ENCODE peak calls at places on chromosomes 3 and 15, in five cellular contexts. E is HCT116, H is lower lobe of right lung, Q is cardiac fibroblast, B is epithelial cell of esophagus. G is an unnamed sample.

GRCh38 chr3:127997016-127997415 is 55.2 kb upstream of the SEC61A1 start:
- DNase-seq in E (no peak), H (no peak), Q (no peak), B (no peak), G (no peak)

GRCh38 chr3:22585504-22585903 is 617.6 kb upstream of the UBE2E2 start:
- DNase-seq in E (no peak), H (no peak), Q (no peak), B (peak), G (no peak)

GRCh38 chr15:33638439-33638838 is 327.7 kb downstream of the RYR3 start:
- DNase-seq in E (no peak), H (no peak), Q (no peak), B (no peak), G (no peak)

GRCh38 chr3:96813134-96813819 is 1.1 kb upstream of the EPHA6 start:
- DNase-seq in E (no peak), H (peak), Q (peak), B (peak), G (peak)

GRCh38 chr3:101674518-101674917 is 2.4 kb downstream of the ZBTB11 start:
- DNase-seq in E (no peak), H (no peak), Q (no peak), B (no peak), G (no peak)

GRCh38 chr3:141303481-141304223 is 64.7 kb upstream of the ZBTB38 start:
- DNase-seq in E (peak), H (no peak), Q (peak), B (peak), G (peak)

GRCh38 chr15:37088436-37088835 is 11.9 kb downstream of the MEIS2 start:
- DNase-seq in E (no peak), H (no peak), Q (no peak), B (no peak), G (no peak)

GRCh38 chr3:120693439-120694172 is 11.6 kb upstream of the HGD start:
- DNase-seq in E (no peak), H (no peak), Q (peak), B (peak), G (no peak)

GRCh38 chr3:122458992-122459391 is 43.1 kb upstream of the WDR5B start:
- DNase-seq in E (peak), H (no peak), Q (peak), B (peak), G (peak)

GRCh38 chr15:93619597-93619996 is 530.6 kb upstream of the RGMA start:
- DNase-seq in E (no peak), H (no peak), Q (no peak), B (no peak), G (no peak)

GRCh38 chr3:101687142-101687931 is 819 bp upstream of the RPL24 start:
- DNase-seq in E (no peak), H (no peak), Q (no peak), B (peak), G (no peak)

GRCh38 chr3:183298708-183299153 is 45.7 kb downstream of the B3GNT5 start:
- DNase-seq in E (no peak), H (peak), Q (peak), B (peak), G (no peak)

GRCh38 chr3:184262166-184262926 is 993 bp upstream of the CAMK2N2 start:
- DNase-seq in E (no peak), H (no peak), Q (peak), B (peak), G (no peak)

GRCh38 chr3:152159328-152159727 is 109.4 kb upstream of the MBNL1 start:
- DNase-seq in E (no peak), H (no peak), Q (peak), B (peak), G (no peak)

DNA sequence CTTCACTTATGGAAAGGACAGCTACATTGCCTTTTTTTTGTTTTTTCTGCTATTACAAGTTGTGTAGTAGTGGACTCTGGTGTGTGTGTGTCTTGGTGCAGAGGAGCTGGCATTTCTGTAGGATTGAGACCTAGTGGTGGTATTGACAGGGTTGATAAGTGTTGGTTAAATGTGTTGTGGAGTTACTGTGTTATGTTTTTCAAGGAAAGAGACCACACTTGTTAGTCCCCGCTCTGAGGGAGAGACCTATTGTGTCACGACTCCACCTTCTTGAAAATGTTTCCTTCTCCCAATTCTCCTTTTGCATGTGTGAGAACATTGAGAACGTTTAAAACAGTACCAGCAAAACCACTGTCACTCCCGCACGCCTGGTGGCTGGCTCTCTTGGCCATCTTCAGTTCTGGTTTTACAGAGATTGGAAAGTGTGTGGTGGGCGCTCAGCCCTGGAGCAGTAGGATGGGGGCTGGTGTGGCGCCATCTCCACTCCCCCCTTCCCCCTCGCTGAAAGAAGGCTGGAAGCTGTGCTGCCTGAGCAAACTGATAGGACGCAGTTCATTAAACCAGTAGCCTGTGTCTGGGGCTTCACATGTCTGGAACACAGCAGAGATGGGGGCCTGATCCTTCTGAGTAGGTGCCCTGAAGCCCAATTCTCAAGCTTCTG is 5.5 kb downstream of the KLF13 start:
- DNase-seq in E (no peak), H (no peak), Q (no peak), B (no peak), G (no peak)
- H3K4me3 ChIP-seq in E (no peak), H (peak), Q (no peak), B (no peak), G (no peak)

GRCh38 chr15:50876989-50877360 is 31.5 kb upstream of the AP4E1 start:
- DNase-seq in E (peak), H (no peak), Q (peak), B (peak), G (peak)
- TF ChIP-seq CTCF in E (peak), H (peak), Q (peak), B (peak), G (peak)

DNA sequence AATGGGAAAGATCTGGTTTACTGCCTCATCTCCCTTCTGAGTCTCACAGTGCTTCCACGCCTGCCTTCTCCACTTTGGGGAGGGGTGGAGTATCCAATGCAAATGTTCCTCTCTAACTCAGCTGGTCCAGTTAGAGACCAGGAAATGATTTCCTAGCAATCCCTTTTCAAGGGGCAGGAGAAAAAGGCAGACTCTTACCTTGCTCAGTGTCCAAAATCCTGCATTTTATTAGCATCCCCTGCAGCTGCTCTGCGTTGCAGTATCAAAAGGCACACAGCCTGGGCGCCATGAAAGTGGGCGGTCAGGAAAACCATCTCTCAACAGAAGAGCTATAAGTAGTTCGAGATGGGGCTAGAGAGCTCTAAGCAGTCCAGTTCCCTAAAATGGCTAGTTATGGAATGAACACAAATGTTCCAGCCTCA is 451.6 kb downstream of the FOXP1 start:
- DNase-seq in E (no peak), H (no peak), Q (peak), B (no peak), G (no peak)
- H3K4me3 ChIP-seq in E (no peak), H (peak), Q (no peak), B (no peak), G (no peak)

DNA sequence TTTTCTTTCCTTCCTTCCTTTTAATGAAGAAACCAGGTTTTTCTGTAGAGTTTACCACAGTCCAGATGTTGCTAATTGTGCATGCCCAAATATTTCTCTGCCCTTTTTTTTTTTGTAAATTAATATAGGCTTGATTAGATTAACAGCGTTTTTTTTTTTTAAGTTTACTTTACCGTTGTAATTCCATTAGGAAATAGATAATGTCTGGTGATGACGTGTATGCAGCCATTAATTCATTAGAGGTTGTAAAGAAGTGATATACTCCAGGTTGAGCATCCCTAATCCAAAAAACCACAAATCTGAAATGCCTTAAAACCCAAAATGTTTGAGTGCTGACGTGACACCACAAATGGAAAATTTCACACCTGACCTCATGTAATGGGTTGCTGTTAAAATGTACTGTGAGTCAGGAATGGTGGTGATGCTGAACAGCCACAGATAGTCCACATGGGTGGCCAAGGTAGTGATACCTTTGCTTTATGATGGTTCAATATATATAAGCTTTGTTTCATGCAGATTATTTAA is 43.2 kb downstream of the KNL1 start:
- DNase-seq in E (no peak), H (no peak), Q (no peak), B (no peak), G (no peak)
- TF ChIP-seq CTCF in E (no peak), H (no peak), Q (no peak), B (no peak), G (no peak)

DNA sequence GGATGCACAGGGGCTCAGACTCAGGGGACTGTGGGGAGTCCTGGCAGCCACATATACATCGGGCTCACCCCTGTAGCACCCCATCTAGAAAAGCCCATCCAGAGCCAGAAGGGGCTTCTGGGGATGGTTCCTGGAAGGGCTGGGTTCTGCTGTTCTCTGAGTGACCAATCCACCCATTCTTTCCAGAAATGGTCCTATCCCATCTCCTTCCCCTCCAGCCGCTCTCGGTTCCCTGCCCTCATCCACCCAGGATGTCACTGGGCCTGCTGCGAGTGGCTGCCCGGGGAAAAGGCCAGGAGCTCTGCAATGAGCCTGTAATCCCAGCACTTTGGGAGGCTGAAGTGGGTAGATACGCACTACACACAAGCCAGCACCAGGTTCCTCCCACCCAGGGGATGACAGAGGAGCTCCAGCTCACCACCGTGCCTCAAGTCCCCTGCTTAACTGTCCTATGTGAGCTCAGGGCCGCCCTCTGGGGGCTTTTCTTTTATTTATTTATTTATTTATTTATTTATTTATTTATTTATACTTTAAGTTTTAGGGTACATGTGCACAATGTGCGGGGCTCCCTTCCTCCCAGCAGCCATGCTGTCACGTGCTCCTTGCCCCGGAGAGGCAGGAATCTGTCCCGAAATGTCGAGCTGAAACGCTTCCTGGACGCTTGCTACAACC is 13.6 kb upstream of the CSK start:
- DNase-seq in E (no peak), H (no peak), Q (no peak), B (no peak), G (no peak)
- H3K4me3 ChIP-seq in E (peak), H (no peak), Q (no peak), B (no peak), G (no peak)

GRCh38 chr3:158094235-158094916 is 11.8 kb downstream of the SHOX2 start:
- DNase-seq in E (no peak), H (no peak), Q (no peak), B (no peak), G (no peak)
- TF ChIP-seq CTCF in E (no peak), H (no peak), Q (no peak), B (no peak), G (no peak)

GRCh38 chr15:74791667-74792066 is 9.8 kb downstream of the CSK start:
- DNase-seq in E (no peak), H (no peak), Q (no peak), B (no peak), G (no peak)

GRCh38 chr15:74789171-74789627 is 7.3 kb downstream of the CSK start:
- DNase-seq in E (no peak), H (no peak), Q (no peak), B (peak), G (peak)

GRCh38 chr15:74791007-74791406 is 9.1 kb downstream of the CSK start:
- DNase-seq in E (no peak), H (no peak), Q (no peak), B (no peak), G (no peak)

GRCh38 chr15:74789741-74790079 is 7.8 kb downstream of the CSK start:
- DNase-seq in E (no peak), H (no peak), Q (no peak), B (no peak), G (peak)

DNA sequence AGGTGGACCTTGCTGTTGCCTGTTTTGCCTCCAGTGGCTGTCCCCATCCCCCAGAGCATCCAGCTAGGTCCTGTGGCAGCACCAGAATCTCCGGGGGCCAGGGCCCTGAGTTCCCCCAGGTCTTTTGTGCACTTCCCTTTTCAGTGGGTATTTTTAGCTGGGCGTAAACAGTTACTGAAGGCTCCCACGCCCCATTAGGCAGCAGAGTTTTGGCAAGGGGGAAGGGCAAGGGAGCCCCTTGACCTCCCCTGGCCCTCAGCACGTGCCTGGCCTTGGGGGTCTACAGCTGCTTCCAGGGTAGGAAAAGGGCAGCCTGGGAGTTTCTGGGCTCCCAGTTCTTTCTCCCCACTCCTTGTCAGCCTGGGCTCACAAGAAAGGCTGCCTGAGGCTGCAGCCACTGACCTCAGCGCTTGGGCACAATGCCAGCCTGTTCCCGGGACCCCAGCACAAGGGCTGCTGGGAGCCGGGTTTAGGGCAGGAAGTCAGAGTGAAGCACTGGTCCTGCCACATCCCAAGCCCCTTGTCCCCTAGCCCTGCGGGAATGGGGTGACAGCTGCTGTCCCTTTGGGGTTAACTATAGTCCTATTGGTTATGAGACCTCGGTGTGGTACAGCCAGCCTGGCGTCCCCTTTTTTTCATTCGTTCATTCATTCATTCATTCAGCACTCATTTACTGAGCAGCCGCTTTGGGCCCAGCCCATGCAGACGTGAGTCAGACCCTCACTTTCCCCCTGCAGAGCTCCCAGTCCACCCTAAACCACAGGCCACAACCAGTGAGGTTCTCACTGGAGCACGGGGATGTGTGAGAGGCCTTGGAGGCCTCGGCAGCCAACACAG is 8.4 kb downstream of the CSK start:
- DNase-seq in E (no peak), H (peak), Q (peak), B (no peak), G (peak)
- H3K4me3 ChIP-seq in E (no peak), H (peak), Q (no peak), B (no peak), G (no peak)